ENCODE peak calls at places on chromosomes 5 and 9, in eight cellular contexts. S, Z, L, E, X, O, Q and R are unnamed samples.

GRCh38 chr9:3963266-3964019 is 336.4 kb downstream of the GLIS3 start:
- DNase-seq in L (peak; percentile 26), Z (no peak), Q (no peak), O (no peak), X (no peak), E (peak; percentile 59), S (no peak), R (no peak)

GRCh38 chr9:4530375-4530774 is 40.1 kb downstream of the SLC1A1 start:
- DNase-seq in O (no peak), E (no peak), L (no peak), Z (no peak), S (no peak), X (no peak), Q (no peak), R (no peak)

GRCh38 chr5:113474100-113474700 is 14.1 kb downstream of the MCC start:
- DNase-seq in L (no peak), O (no peak), S (no peak), Q (no peak), E (no peak), Z (no peak), X (no peak), R (no peak)

GRCh38 chr9:86557063-86557766 is 203.0 kb upstream of the TUT7 start:
- DNase-seq in E (peak; percentile 85), L (no peak), O (no peak), S (no peak), Q (no peak), X (no peak), Z (no peak), R (no peak)

GRCh38 chr9:123522921-123523320 is 166.9 kb downstream of the CRB2 start:
- DNase-seq in Q (no peak), E (no peak), X (no peak), L (no peak), S (no peak), Z (no peak), O (no peak), R (no peak)

GRCh38 chr9:109182940-109183798 is 16.1 kb upstream of the FRRS1L start:
- DNase-seq in X (peak; percentile 44), L (peak; percentile 57), E (no peak), S (no peak), O (peak; percentile 62), Z (no peak), Q (no peak), R (no peak)

GRCh38 chr9:88979021-88979420 is 12.2 kb upstream of the S1PR3 start:
- DNase-seq in Q (no peak), Z (no peak), L (no peak), O (no peak), E (no peak), X (no peak), S (no peak), R (peak; percentile 32)

GRCh38 chr9:112569186-112569585 is 82.6 kb downstream of the KIAA1958 start:
- DNase-seq in O (no peak), S (no peak), Q (no peak), E (peak; percentile 95), L (no peak), Z (no peak), X (no peak), R (no peak)

GRCh38 chr5:40396312-40396711 is 283.4 kb upstream of the PTGER4 start:
- DNase-seq in O (no peak), L (no peak), S (no peak), Z (no peak), X (no peak), E (no peak), Q (no peak), R (no peak)

GRCh38 chr5:5609935-5610334 is 187.5 kb downstream of the ICE1 start:
- DNase-seq in Z (no peak), S (no peak), X (no peak), E (no peak), Q (no peak), O (no peak), L (no peak), R (no peak)

GRCh38 chr5:159971514-159971913 is 37.4 kb upstream of the TTC1 start:
- DNase-seq in L (no peak), O (no peak), E (no peak), Z (no peak), X (no peak), S (no peak), Q (no peak), R (no peak)

GRCh38 chr5:127040779-127041520 is 10.6 kb upstream of the MARCHF3 start:
- DNase-seq in O (no peak), L (peak; percentile 28), Q (no peak), E (no peak), Z (no peak), S (no peak), X (no peak), R (no peak)

GRCh38 chr5:176521286-176521685 is 15.9 kb downstream of the RNF44 start:
- DNase-seq in L (no peak), S (no peak), O (no peak), Z (no peak), X (no peak), Q (no peak), E (no peak), R (no peak)

GRCh38 chr5:112174959-112175594 is 244.0 kb downstream of the EPB41L4A start:
- DNase-seq in O (peak; percentile 55), Z (no peak), X (no peak), Q (no peak), L (no peak), E (no peak), S (no peak), R (no peak)

GRCh38 chr9:35603506-35603985 is 1.5 kb upstream of the TESK1 start:
- DNase-seq in Q (no peak), O (peak; percentile 20), L (peak; percentile 56), S (no peak), X (peak; percentile 80), Z (no peak), E (peak; percentile 86), R (no peak)

GRCh38 chr5:103259705-103260355 is 1.3 kb downstream of the MACIR start:
- DNase-seq in X (no peak), S (no peak), O (peak; percentile 35), Z (no peak), L (no peak), Q (no peak), E (peak; percentile 16), R (no peak)

GRCh38 chr9:38350529-38350928 is 42.0 kb upstream of the ALDH1B1 start:
- DNase-seq in Z (no peak), Q (no peak), L (no peak), O (no peak), S (no peak), X (no peak), E (no peak), R (no peak)

GRCh38 chr9:133727876-133728441 is 10.2 kb downstream of the SARDH start:
- DNase-seq in S (peak; percentile 55), L (peak; percentile 20), Z (no peak), Q (no peak), O (no peak), X (peak; percentile 33), E (no peak), R (peak; percentile 60)

GRCh38 chr9:134721344-134721743 is 79.7 kb downstream of the COL5A1 start:
- DNase-seq in O (no peak), Q (no peak), X (no peak), Z (no peak), E (no peak), S (no peak), L (no peak), R (no peak)